ENCODE peak calls at places on chromosomes 6 and 20, in ten cellular contexts. One of them, this sample, is unnamed.

GRCh38 chr20:62358728-62359490 is 8.2 kb downstream of the LAMA5 start:
- DNase-seq in HTR-8/SVneo: no peak
- DNase-seq in endothelial cell: no peak
- DNase-seq in MCF 10A: no peak
- DNase-seq in WTC11: no peak
- DNase-seq in astrocyte: no peak
- DNase-seq in dermis blood vessel endothelial cell: no peak
- DNase-seq in psoas muscle: no peak
- DNase-seq in NCI-H446: no peak
- DNase-seq in ACHN: peak
- DNase-seq in this sample: no peak

GRCh38 chr6:92510137-92510536 is 909.2 kb downstream of the EPHA7 start:
- DNase-seq in MCF 10A: no peak
- DNase-seq in astrocyte: no peak
- DNase-seq in dermis blood vessel endothelial cell: no peak
- DNase-seq in NCI-H446: no peak
- DNase-seq in WTC11: no peak
- DNase-seq in endothelial cell: no peak
- DNase-seq in psoas muscle: no peak
- DNase-seq in HTR-8/SVneo: no peak
- DNase-seq in ACHN: no peak
- DNase-seq in this sample: no peak

GRCh38 chr20:44092551-44093248 is 94.3 kb downstream of the JPH2 start:
- DNase-seq in NCI-H446: peak
- DNase-seq in psoas muscle: no peak
- DNase-seq in dermis blood vessel endothelial cell: peak
- DNase-seq in ACHN: peak
- DNase-seq in HTR-8/SVneo: peak
- DNase-seq in WTC11: no peak
- DNase-seq in endothelial cell: peak
- DNase-seq in astrocyte: peak
- DNase-seq in MCF 10A: peak
- DNase-seq in this sample: no peak

GRCh38 chr6:134878136-134878535 is 71.8 kb downstream of the ALDH8A1 start:
- DNase-seq in NCI-H446: no peak
- DNase-seq in astrocyte: no peak
- DNase-seq in psoas muscle: no peak
- DNase-seq in HTR-8/SVneo: no peak
- DNase-seq in MCF 10A: no peak
- DNase-seq in endothelial cell: no peak
- DNase-seq in ACHN: no peak
- DNase-seq in WTC11: no peak
- DNase-seq in dermis blood vessel endothelial cell: no peak
- DNase-seq in this sample: no peak

GRCh38 chr6:53363341-53364079 is 14.8 kb upstream of the ELOVL5 start:
- DNase-seq in astrocyte: no peak
- DNase-seq in endothelial cell: no peak
- DNase-seq in ACHN: no peak
- DNase-seq in MCF 10A: no peak
- DNase-seq in HTR-8/SVneo: no peak
- DNase-seq in dermis blood vessel endothelial cell: no peak
- DNase-seq in WTC11: no peak
- DNase-seq in psoas muscle: no peak
- DNase-seq in NCI-H446: no peak
- DNase-seq in this sample: no peak

GRCh38 chr6:126176266-126176665 is 163.6 kb upstream of the CENPW start:
- DNase-seq in WTC11: no peak
- DNase-seq in dermis blood vessel endothelial cell: peak
- DNase-seq in MCF 10A: peak
- DNase-seq in ACHN: peak
- DNase-seq in astrocyte: no peak
- DNase-seq in psoas muscle: no peak
- DNase-seq in HTR-8/SVneo: no peak
- DNase-seq in endothelial cell: no peak
- DNase-seq in NCI-H446: no peak
- DNase-seq in this sample: no peak

GRCh38 chr6:156848533-156848932 is 71.4 kb downstream of the ARID1B start:
- DNase-seq in HTR-8/SVneo: no peak
- DNase-seq in ACHN: no peak
- DNase-seq in psoas muscle: peak
- DNase-seq in MCF 10A: no peak
- DNase-seq in dermis blood vessel endothelial cell: peak
- DNase-seq in NCI-H446: peak
- DNase-seq in WTC11: no peak
- DNase-seq in endothelial cell: no peak
- DNase-seq in astrocyte: no peak
- DNase-seq in this sample: no peak

GRCh38 chr20:44785768-44786167 is 24.6 kb downstream of the RIMS4 start:
- DNase-seq in MCF 10A: peak
- DNase-seq in ACHN: peak
- DNase-seq in psoas muscle: no peak
- DNase-seq in HTR-8/SVneo: peak
- DNase-seq in dermis blood vessel endothelial cell: no peak
- DNase-seq in astrocyte: no peak
- DNase-seq in NCI-H446: peak
- DNase-seq in endothelial cell: no peak
- DNase-seq in WTC11: peak
- DNase-seq in this sample: no peak

GRCh38 chr20:46203510-46203837 is 85.4 kb downstream of the CD40 start:
- DNase-seq in MCF 10A: no peak
- DNase-seq in NCI-H446: no peak
- DNase-seq in HTR-8/SVneo: no peak
- DNase-seq in dermis blood vessel endothelial cell: no peak
- DNase-seq in psoas muscle: no peak
- DNase-seq in ACHN: no peak
- DNase-seq in endothelial cell: no peak
- DNase-seq in astrocyte: no peak
- DNase-seq in WTC11: no peak
- DNase-seq in this sample: no peak

GRCh38 chr6:1535295-1535694 is 74.4 kb upstream of the FOXC1 start:
- DNase-seq in ACHN: no peak
- DNase-seq in HTR-8/SVneo: peak
- DNase-seq in astrocyte: peak
- DNase-seq in MCF 10A: peak
- DNase-seq in dermis blood vessel endothelial cell: peak
- DNase-seq in WTC11: no peak
- DNase-seq in endothelial cell: no peak
- DNase-seq in NCI-H446: no peak
- DNase-seq in psoas muscle: no peak
- DNase-seq in this sample: no peak

GRCh38 chr6:114007451-114007953 is 36.6 kb upstream of the HDAC2 start:
- DNase-seq in NCI-H446: no peak
- DNase-seq in dermis blood vessel endothelial cell: peak
- DNase-seq in MCF 10A: no peak
- DNase-seq in WTC11: no peak
- DNase-seq in endothelial cell: no peak
- DNase-seq in astrocyte: peak
- DNase-seq in HTR-8/SVneo: no peak
- DNase-seq in psoas muscle: no peak
- DNase-seq in ACHN: no peak
- DNase-seq in this sample: no peak

GRCh38 chr20:2914160-2914559 is 40.9 kb downstream of the PTPRA start:
- DNase-seq in endothelial cell: no peak
- DNase-seq in ACHN: peak
- DNase-seq in NCI-H446: no peak
- DNase-seq in WTC11: no peak
- DNase-seq in astrocyte: no peak
- DNase-seq in psoas muscle: no peak
- DNase-seq in HTR-8/SVneo: no peak
- DNase-seq in dermis blood vessel endothelial cell: peak
- DNase-seq in MCF 10A: peak
- DNase-seq in this sample: peak

GRCh38 chr6:163986313-163986712 is 571.8 kb downstream of the QKI start:
- DNase-seq in ACHN: no peak
- DNase-seq in dermis blood vessel endothelial cell: no peak
- DNase-seq in WTC11: no peak
- DNase-seq in astrocyte: peak
- DNase-seq in HTR-8/SVneo: peak
- DNase-seq in psoas muscle: no peak
- DNase-seq in NCI-H446: no peak
- DNase-seq in MCF 10A: no peak
- DNase-seq in endothelial cell: no peak
- DNase-seq in this sample: no peak

GRCh38 chr20:50095476-50096078 is 17.4 kb downstream of the UBE2V1 start:
- DNase-seq in WTC11: no peak
- DNase-seq in ACHN: no peak
- DNase-seq in endothelial cell: no peak
- DNase-seq in HTR-8/SVneo: no peak
- DNase-seq in astrocyte: no peak
- DNase-seq in psoas muscle: no peak
- DNase-seq in MCF 10A: no peak
- DNase-seq in dermis blood vessel endothelial cell: no peak
- DNase-seq in NCI-H446: no peak
- DNase-seq in this sample: no peak

GRCh38 chr6:125793280-125793679 is 2.5 kb downstream of the NCOA7 start:
- DNase-seq in HTR-8/SVneo: no peak
- DNase-seq in psoas muscle: no peak
- DNase-seq in MCF 10A: peak
- DNase-seq in astrocyte: no peak
- DNase-seq in ACHN: no peak
- DNase-seq in endothelial cell: no peak
- DNase-seq in dermis blood vessel endothelial cell: peak
- DNase-seq in WTC11: no peak
- DNase-seq in NCI-H446: no peak
- DNase-seq in this sample: no peak

GRCh38 chr20:3312940-3313656 is 74.1 kb upstream of the SLC4A11 start:
- DNase-seq in WTC11: no peak
- DNase-seq in psoas muscle: no peak
- DNase-seq in MCF 10A: peak
- DNase-seq in HTR-8/SVneo: no peak
- DNase-seq in endothelial cell: no peak
- DNase-seq in dermis blood vessel endothelial cell: peak
- DNase-seq in NCI-H446: peak
- DNase-seq in ACHN: no peak
- DNase-seq in astrocyte: peak
- DNase-seq in this sample: no peak

GRCh38 chr20:47353697-47354387 is 2.7 kb downstream of the ZMYND8 start:
- DNase-seq in astrocyte: peak
- DNase-seq in MCF 10A: peak
- DNase-seq in NCI-H446: no peak
- DNase-seq in WTC11: no peak
- DNase-seq in ACHN: peak
- DNase-seq in HTR-8/SVneo: no peak
- DNase-seq in dermis blood vessel endothelial cell: peak
- DNase-seq in psoas muscle: no peak
- DNase-seq in endothelial cell: no peak
- DNase-seq in this sample: peak

GRCh38 chr20:32470025-32470861 is 112.1 kb downstream of the ASXL1 start:
- DNase-seq in MCF 10A: peak
- DNase-seq in NCI-H446: no peak
- DNase-seq in dermis blood vessel endothelial cell: peak
- DNase-seq in endothelial cell: peak
- DNase-seq in psoas muscle: peak
- DNase-seq in ACHN: peak
- DNase-seq in WTC11: peak
- DNase-seq in astrocyte: peak
- DNase-seq in HTR-8/SVneo: peak
- DNase-seq in this sample: no peak

GRCh38 chr6:72406517-72406916 is 215.3 kb upstream of the KCNQ5 start:
- DNase-seq in WTC11: no peak
- DNase-seq in astrocyte: no peak
- DNase-seq in NCI-H446: no peak
- DNase-seq in endothelial cell: no peak
- DNase-seq in HTR-8/SVneo: no peak
- DNase-seq in ACHN: no peak
- DNase-seq in MCF 10A: no peak
- DNase-seq in dermis blood vessel endothelial cell: no peak
- DNase-seq in psoas muscle: no peak
- DNase-seq in this sample: no peak